ENCODE peak calls at places on chromosomes 6 and 20, in seven cellular contexts. X is fibroblast of the aortic adventitia, B is pancreas, U is fibroblast of lung, I is transverse colon, P is heart left ventricle, M is left ventricle myocardium inferior. H is an unnamed sample.

GRCh38 chr6:10535198-10535597 is 14.0 kb downstream of the GCNT2 start:
- DNase-seq in X (no peak), B (no peak), U (no peak), I (no peak), P (no peak), M (no peak), H (no peak)

GRCh38 chr6:56450376-56450775 is 192.3 kb downstream of the DST start:
- DNase-seq in X (no peak), B (no peak), U (no peak), I (no peak), P (no peak), M (no peak), H (no peak)

GRCh38 chr20:8790442-8791074 is 278.3 kb upstream of the PLCB4 start:
- DNase-seq in X (peak), B (peak), U (peak), I (peak), P (no peak), M (no peak), H (peak)

GRCh38 chr6:30730611-30731435 is 10.7 kb downstream of the TUBB start:
- DNase-seq in X (no peak), B (peak), U (peak), I (peak), P (peak), M (peak), H (no peak)

GRCh38 chr20:52439385-52439784 is 247.8 kb upstream of the ZFP64 start:
- DNase-seq in X (no peak), B (no peak), U (no peak), I (no peak), P (no peak), M (no peak), H (no peak)

GRCh38 chr20:52484438-52484837 is 292.9 kb upstream of the ZFP64 start:
- DNase-seq in X (no peak), B (no peak), U (peak), I (no peak), P (no peak), M (no peak), H (peak)

GRCh38 chr6:102114402-102114801 is 720.9 kb downstream of the GRIK2 start:
- DNase-seq in X (no peak), B (no peak), U (no peak), I (no peak), P (no peak), M (no peak), H (no peak)

GRCh38 chr20:59515013-59515905 is 89.1 kb upstream of the PHACTR3 start:
- DNase-seq in X (peak), B (peak), U (peak), I (peak), P (peak), M (peak), H (peak)

GRCh38 chr6:70312165-70312564 is 9.3 kb upstream of the COL9A1 start:
- DNase-seq in X (peak), B (no peak), U (peak), I (no peak), P (no peak), M (no peak), H (peak)

GRCh38 chr6:157089258-157089657 is 234.1 kb downstream of the TMEM242 start:
- DNase-seq in X (peak), B (no peak), U (peak), I (no peak), P (no peak), M (no peak), H (no peak)

GRCh38 chr6:166420351-166420750 is 37.6 kb upstream of the MPC1 start:
- DNase-seq in X (peak), B (no peak), U (peak), I (no peak), P (no peak), M (no peak), H (peak)

GRCh38 chr20:19903168-19903676 is 113.9 kb upstream of the NAA20 start:
- DNase-seq in X (no peak), B (peak), U (peak), I (peak), P (no peak), M (no peak), H (peak)

GRCh38 chr6:109458774-109459531 is 3.4 kb upstream of the MICAL1 start:
- DNase-seq in X (no peak), B (no peak), U (no peak), I (no peak), P (no peak), M (no peak), H (no peak)

GRCh38 chr6:149168968-149169367 is 148.5 kb upstream of the TAB2 start:
- DNase-seq in X (no peak), B (no peak), U (no peak), I (no peak), P (no peak), M (no peak), H (no peak)

DNA sequence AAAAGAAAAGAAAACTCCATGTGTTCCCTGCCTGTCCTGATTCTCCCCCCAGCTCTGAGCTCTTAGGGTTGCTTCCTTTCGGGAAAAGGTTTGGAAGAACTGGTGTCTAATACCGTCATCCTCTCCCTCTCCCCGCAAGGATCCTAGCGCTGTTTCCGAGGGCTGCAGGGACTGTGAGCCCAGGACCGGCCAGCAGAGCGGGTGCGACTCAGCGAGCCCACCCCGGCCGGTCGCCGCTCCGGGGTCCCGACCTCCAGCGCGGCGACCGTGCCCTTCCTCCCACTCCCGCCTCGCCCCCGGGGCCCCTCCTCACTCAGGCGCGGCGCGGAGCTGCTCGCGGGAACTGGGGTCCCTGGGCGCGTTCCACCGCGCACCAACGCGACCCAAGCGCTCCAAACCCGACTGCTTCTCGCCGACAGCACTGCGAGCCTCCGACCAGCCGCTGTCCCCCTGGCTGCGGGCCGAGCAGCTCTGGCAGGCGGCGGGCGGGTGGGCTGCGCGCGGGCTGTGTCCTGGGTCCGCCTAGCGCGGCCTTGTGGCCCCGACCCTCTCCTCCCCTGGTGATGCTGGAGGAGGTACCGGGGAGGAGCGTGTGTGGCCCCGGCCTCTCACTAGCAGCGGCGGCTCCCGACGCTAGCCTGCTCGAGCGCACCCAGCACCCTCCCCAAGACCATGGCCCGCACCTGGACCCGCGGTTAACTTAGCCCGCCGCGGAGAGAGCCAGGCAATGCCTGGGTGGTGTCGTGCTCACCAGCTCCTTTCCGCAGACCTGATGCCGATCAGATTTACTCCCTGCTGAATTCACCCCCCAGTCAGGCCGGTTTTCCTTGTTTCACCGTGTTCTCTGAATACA is at the start of gene PLA2G7:
- DNase-seq in X (peak), B (peak), U (peak), I (peak), P (peak), M (peak), H (no peak)
- H3K4me3 ChIP-seq in X (peak), B (peak), U (peak), I (peak), P (peak), M (peak), H (peak)

DNA sequence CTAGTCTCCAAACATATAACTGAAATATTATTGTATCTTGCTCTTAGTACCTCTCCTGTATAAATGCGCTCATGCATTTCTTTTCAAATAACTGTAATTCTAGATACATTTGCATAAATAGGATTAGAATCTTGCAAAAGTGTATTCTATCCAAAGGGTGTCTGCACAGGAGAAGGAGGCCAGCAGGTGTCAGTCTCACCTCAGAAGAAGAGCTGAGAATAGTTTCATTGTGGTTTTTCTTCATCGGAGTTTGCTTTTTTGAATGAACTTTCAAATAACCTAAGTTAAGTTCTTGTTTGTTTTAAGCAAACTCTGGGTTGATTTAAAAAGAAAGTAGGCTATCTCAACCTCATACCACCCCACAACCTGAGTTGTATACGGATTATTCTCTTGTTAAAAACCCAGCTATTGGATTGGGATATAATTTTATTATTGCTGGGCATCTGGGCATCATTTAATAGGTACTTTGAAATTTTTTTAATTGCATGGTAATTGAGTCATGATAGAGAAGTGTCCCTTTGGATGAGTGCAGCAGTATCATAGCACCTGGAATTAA is 125.0 kb upstream of the MLIP start:
- DNase-seq in X (peak), B (peak), U (peak), I (peak), P (no peak), M (peak), H (peak)
- TF ChIP-seq CTCF in X (peak), B (peak), U (peak), I (peak), P (peak), M (peak), H (peak)

DNA sequence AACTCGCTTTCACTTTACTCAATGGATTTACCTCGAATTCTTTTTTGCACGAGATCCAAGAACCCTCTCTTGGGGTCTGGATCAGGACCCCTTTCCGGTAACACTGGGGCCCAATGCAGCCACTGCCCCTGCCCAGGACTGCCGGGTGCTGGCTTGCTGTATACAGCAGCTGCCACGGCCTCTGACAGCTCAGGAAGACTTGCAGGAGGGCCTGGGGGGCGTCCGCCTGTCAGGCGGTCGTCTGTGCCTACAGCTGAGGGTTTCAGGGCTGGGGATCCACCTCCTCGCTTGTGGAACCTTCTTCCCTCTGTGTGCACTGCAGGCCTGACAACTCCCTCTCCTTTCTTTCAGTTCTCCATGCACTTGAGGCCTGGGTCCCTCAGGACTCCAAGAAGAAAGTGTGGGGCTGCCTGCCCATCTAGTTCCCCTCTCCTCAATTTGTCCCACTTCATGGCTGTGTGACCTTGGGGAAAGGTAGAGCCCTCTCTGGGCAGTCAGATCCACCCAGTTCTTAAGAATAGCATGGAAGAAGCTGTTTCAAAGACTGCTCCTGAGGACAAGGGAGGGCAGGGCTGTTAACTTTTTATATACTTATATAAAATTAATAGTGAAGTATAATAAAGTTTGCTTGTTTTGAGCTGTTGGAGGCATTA is 75.0 kb upstream of the LGSN start:
- DNase-seq in X (no peak), B (no peak), U (no peak), I (no peak), P (no peak), M (no peak), H (no peak)
- H3K4me3 ChIP-seq in X (no peak), B (no peak), U (no peak), I (no peak), P (no peak), M (no peak), H (no peak)

GRCh38 chr6:44854712-44855111 is 467.2 kb downstream of the CDC5L start:
- DNase-seq in X (peak), B (no peak), U (no peak), I (no peak), P (no peak), M (no peak), H (no peak)

GRCh38 chr6:44855562-44856494 is 468.3 kb downstream of the CDC5L start:
- DNase-seq in X (peak), B (no peak), U (peak), I (no peak), P (no peak), M (no peak), H (peak)

GRCh38 chr6:44859901-44860410 is 468.2 kb upstream of the RUNX2 start:
- DNase-seq in X (no peak), B (no peak), U (no peak), I (no peak), P (no peak), M (no peak), H (peak)

GRCh38 chr6:44856495-44856878 is 469.0 kb downstream of the CDC5L start:
- DNase-seq in X (no peak), B (no peak), U (no peak), I (no peak), P (no peak), M (no peak), H (peak)

DNA sequence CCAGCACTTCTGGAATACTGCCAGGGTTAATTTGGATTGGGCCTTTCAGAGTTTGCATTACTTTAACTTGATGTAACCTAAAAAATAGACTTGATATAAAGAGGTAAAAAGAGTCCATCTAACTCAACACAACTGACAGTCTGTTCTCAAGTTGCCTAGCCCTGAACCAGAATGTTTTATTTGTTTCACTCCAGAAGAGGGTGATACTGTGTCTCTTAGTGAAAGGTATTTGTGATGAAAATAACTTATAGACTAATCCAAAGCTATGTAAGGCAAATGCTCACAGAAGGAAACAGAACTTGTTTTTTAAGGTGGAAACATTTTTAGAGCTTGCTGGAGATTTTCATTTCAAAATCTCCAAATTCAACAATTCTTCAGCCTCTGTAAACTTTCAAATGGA is 469.1 kb upstream of the RUNX2 start:
- DNase-seq in X (peak), B (no peak), U (no peak), I (no peak), P (no peak), M (no peak), H (no peak)
- TF ChIP-seq CTCF in X (no peak), B (no peak), U (no peak), I (no peak), P (peak), M (no peak), H (no peak)

DNA sequence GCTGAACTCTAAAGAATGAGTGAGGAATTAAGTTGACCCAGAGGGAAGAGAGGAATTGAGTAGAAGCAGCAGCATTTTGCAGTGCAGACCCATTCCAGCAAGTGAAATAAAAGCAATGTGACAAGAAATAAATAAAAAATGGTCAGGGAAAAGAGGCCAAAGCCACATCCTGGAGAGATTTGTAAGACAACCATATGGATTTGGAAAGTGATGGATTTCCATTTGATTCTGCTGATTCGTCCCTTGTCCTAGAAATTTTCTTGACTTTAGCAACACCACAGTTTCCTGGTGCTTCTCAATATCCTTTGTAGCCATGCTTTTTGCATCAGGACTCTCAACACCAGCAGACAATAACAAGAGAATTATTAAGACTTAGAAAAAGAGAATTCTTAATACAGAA is 29.8 kb downstream of the ANKEF1 start:
- DNase-seq in X (no peak), B (no peak), U (peak), I (no peak), P (no peak), M (no peak), H (no peak)
- H3K4me3 ChIP-seq in X (no peak), B (no peak), U (no peak), I (no peak), P (no peak), M (no peak), H (no peak)

GRCh38 chr20:62053465-62054196 is 12.1 kb downstream of the TAF4 start:
- DNase-seq in X (no peak), B (no peak), U (no peak), I (no peak), P (no peak), M (no peak), H (no peak)
- TF ChIP-seq CTCF in X (no peak), B (no peak), U (no peak), I (no peak), P (no peak), M (no peak), H (no peak)